ENCODE peak calls at places on chromosomes 11 and 22, in five cellular contexts. Z, S, Y, B and R are unnamed samples.

GRCh38 chr11:17603056-17603825 is 56.2 kb downstream of the OTOG start:
- DNase-seq in B (no peak), Y (peak; percentile 14), Z (no peak), S (no peak), R (no peak)

GRCh38 chr11:3830741-3831140 is 10.0 kb downstream of the RHOG start:
- DNase-seq in S (no peak), Y (no peak), Z (no peak), B (no peak), R (no peak)

GRCh38 chr11:120801801-120802689 is 221.9 kb upstream of the TBCEL start:
- DNase-seq in Z (peak; percentile 76), B (peak; percentile 32), S (peak; percentile 68), Y (peak; percentile 65), R (peak; percentile 76)

GRCh38 chr22:50700387-50701075 is 27.9 kb downstream of the SHANK3 start:
- DNase-seq in B (no peak), S (no peak), Z (no peak), Y (no peak), R (no peak)

GRCh38 chr22:37416806-37417205 is 10.5 kb downstream of the ELFN2 start:
- DNase-seq in Y (no peak), S (no peak), B (no peak), Z (no peak), R (no peak)

GRCh38 chr11:17600316-17601205 is 53.5 kb downstream of the OTOG start:
- DNase-seq in Z (no peak), B (no peak), S (no peak), Y (peak; percentile 11), R (no peak)

GRCh38 chr11:59918494-59918893 is 19.7 kb upstream of the OOSP1 start:
- DNase-seq in Z (no peak), B (no peak), S (peak; percentile 41), Y (no peak), R (no peak)

GRCh38 chr11:113628912-113629311 is 77.2 kb downstream of the TMPRSS5 start:
- DNase-seq in Z (no peak), Y (no peak), S (no peak), B (no peak), R (no peak)

GRCh38 chr11:45104790-45105084 is 41.7 kb upstream of the PRDM11 start:
- DNase-seq in S (no peak), Y (peak; percentile 11), B (no peak), Z (no peak), R (no peak)

GRCh38 chr11:76744186-76745058 is 38.7 kb upstream of the TSKU start:
- DNase-seq in Z (no peak), S (no peak), B (no peak), Y (peak; percentile 38), R (no peak)

GRCh38 chr11:1568451-1568911 is 3.6 kb downstream of the DUSP8 start:
- DNase-seq in Z (no peak), B (no peak), Y (peak; percentile 20), S (no peak), R (peak; percentile 14)

GRCh38 chr22:30803679-30804078 is 109.0 kb downstream of the OSBP2 start:
- DNase-seq in Z (no peak), S (no peak), Y (no peak), B (no peak), R (no peak)

DNA sequence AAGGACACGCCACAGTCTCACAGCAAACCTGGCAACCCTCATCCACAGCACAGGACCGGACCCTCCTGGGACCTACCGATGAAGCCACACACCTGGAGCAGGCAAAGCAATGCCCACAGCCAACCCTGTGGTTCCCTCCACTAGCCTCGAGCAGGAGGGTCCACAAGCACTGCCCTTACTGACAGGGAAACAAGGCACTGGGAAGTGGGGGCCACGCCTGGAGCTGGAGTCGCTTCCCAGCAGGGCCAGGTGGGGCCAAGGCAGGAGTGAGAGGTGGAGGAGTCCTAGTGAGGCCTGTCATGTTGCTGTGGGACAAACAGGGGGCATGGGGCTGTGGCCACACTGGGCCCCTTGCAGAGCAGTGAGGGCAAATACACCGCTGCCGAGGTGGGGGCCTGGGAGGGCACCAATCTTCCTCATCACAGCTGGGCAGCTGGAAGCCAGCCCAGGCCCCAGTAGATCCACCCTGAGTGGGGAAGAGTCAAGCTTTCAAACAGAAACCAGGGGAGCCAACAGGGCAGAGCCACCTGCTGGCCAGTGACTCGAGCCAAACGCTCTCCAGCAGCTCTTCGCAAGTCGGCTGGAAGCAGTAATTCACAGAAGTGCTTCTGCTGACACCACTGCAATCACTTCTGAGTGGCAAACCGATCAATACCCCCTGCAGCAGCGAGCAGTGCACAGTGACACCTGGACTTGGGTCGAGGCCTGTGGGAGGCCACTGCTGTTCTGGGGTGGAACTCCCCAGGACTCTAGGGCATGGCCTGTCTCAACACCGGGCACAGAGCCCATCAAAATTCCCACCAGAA is 13.7 kb downstream of the SULT4A1 start:
- DNase-seq in Z (no peak), Y (no peak), B (peak; percentile 4), S (peak; percentile 38), R (peak; percentile 50)
- TF ChIP-seq CTCF in Z (peak; percentile 33), Y (no peak), B (peak; percentile 38), S (peak; percentile 51), R (no peak)

DNA sequence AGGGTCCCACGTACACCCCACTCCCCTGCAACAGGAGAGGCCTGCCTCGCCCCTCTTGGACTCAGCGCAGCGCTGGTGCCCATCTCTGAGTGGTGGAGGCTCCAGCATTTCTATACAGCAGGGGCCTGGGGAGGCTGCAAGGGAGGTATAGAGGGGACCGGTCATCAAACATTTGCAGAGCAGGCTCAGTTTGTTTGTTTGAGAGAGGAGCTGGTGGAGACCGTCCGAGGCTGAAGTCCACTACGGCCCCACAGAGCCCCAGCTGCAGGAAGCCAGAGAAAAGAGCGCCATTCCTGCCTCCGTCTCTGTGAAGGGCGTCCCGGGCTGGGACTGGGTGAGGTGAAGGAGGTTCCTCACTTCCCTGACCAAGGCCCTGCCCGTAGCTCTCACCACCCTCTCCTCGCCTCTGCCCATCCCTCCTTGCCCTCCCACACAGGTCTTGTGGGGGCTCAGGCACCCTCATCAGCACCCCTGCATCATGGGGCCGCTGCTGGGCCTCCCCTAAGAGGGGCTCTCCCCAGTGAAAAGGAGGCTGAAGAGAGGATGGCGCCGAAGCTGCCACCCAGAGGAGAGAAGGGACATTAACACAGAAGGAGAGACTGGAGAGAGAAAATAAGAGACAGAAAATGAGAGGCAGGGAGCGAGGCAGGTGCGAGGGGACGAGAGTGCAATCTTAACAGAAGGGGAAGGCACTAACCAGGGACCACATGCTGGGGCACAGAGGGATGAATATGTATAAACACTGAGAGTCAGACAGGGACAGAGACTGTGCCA is 24.6 kb downstream of the RPUSD4 start:
- DNase-seq in S (no peak), Z (no peak), Y (no peak), B (no peak), R (no peak)
- TF ChIP-seq CTCF in S (peak; percentile 29), Z (peak; percentile 14), Y (no peak), B (no peak), R (no peak)

GRCh38 chr22:31872209-31872608 is 72.1 kb upstream of the YWHAH start:
- DNase-seq in Y (no peak), B (no peak), Z (no peak), S (peak; percentile 41), R (peak; percentile 41)
- TF ChIP-seq CTCF in Y (no peak), B (peak; percentile 25), Z (peak; percentile 19), S (peak; percentile 39), R (no peak)

DNA sequence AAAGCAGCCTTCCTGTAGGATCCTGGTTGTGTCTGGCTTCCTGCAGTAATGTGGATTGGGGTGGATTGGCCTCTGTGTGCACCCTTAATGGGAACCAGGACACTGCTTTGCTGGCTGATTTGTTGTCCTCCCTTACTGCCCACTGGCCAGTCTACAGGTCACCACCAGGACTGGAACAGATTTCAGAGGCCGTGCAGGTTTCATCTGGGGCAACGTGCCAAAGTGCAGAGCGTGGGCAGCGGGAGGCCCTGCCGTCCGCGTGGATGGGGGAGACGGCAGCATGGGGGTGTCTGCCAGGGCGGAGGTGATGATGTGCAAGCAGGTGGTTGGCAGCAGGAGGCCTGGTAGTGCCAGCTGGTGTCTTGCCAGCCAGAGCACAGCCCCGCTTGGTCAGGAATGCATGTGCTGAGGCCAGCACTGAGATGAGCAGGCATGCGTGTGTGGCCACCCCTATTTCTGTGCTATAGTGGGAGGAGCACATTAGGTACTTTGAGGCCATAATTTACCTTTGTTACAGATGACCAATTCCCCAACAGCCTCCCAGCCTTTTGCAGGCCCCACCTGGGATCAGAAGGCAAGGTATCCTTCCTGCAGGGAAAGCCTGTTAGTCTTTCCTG is 24.3 kb downstream of the BCR start:
- DNase-seq in Z (no peak), Y (no peak), S (no peak), B (no peak), R (no peak)
- TF ChIP-seq CTCF in Z (no peak), Y (no peak), S (no peak), B (no peak), R (no peak)

GRCh38 chr11:64356498-64357411 is 2.2 kb upstream of the RPS6KA4 start:
- DNase-seq in Y (no peak), S (peak; percentile 54), B (peak; percentile 80), Z (no peak), R (peak; percentile 85)
- TF ChIP-seq CTCF in Y (peak; percentile 21), S (peak; percentile 47), B (peak; percentile 91), Z (peak; percentile 42), R (no peak)

GRCh38 chr11:35082322-35083180 is 56.4 kb upstream of the CD44 start:
- DNase-seq in Y (peak; percentile 59), S (peak; percentile 75), B (peak; percentile 81), Z (peak; percentile 77), R (no peak)
- TF ChIP-seq CTCF in Y (no peak), S (no peak), B (no peak), Z (peak; percentile 4), R (no peak)